ENCODE peak calls at places on chromosomes 11 and 22, in nine cellular contexts. P is psoas muscle, V is GM06990, H is HL-60, K is MM.1S, B is cardiac fibroblast, X is brain microvascular endothelial cell, W is dorsolateral prefrontal cortex, O is astrocyte of the cerebellum. F is an unnamed sample.

GRCh38 chr11:131409307-131409706 is 38.9 kb downstream of the NTM start:
- DNase-seq in O (no peak), H (no peak), V (no peak), B (no peak), P (no peak), K (peak), W (no peak), X (no peak), F (no peak)

GRCh38 chr22:35021166-35021565 is 44.8 kb upstream of the ISX start:
- DNase-seq in B (no peak), K (no peak), V (no peak), O (no peak), H (no peak), W (no peak), P (no peak), X (no peak), F (no peak)

GRCh38 chr22:17313591-17313990 is 55.7 kb upstream of the CECR2 start:
- DNase-seq in W (no peak), H (no peak), O (no peak), V (no peak), B (no peak), P (no peak), X (no peak), K (no peak), F (no peak)

GRCh38 chr11:2446590-2447252 is 1.9 kb downstream of the KCNQ1 start:
- DNase-seq in O (no peak), H (no peak), K (no peak), V (no peak), P (peak), W (no peak), X (no peak), B (no peak), F (no peak)

GRCh38 chr11:107840120-107840479 is 18.5 kb downstream of the SLC35F2 start:
- DNase-seq in W (no peak), O (no peak), V (no peak), B (no peak), H (no peak), X (no peak), K (no peak), P (no peak), F (no peak)

GRCh38 chr11:109275931-109276330 is 146.1 kb upstream of the C11orf87 start:
- DNase-seq in H (no peak), K (no peak), O (no peak), P (no peak), X (no peak), W (no peak), B (no peak), V (no peak), F (no peak)

GRCh38 chr11:62961017-62961416 is 23.8 kb downstream of the SLC22A6 start:
- DNase-seq in O (no peak), K (no peak), X (no peak), B (no peak), P (no peak), W (no peak), H (no peak), V (no peak), F (no peak)

GRCh38 chr22:32409977-32410376 is 2.1 kb downstream of the RTCB start:
- DNase-seq in W (no peak), O (no peak), V (no peak), X (no peak), K (no peak), P (no peak), H (no peak), B (no peak), F (no peak)

GRCh38 chr11:41983458-41983857 is 524.0 kb upstream of the LRRC4C start:
- DNase-seq in V (no peak), K (no peak), O (no peak), W (no peak), X (no peak), P (no peak), B (peak), H (no peak), F (no peak)

GRCh38 chr11:87300640-87301381 is 263.1 kb downstream of the TMEM135 start:
- DNase-seq in P (no peak), H (no peak), X (no peak), W (no peak), K (peak), B (peak), V (no peak), O (no peak), F (no peak)

GRCh38 chr11:57425565-57426438 is 1.1 kb downstream of the SLC43A3 start:
- DNase-seq in P (peak), H (peak), O (no peak), B (peak), W (no peak), V (peak), K (no peak), X (no peak), F (no peak)

GRCh38 chr11:125141686-125142535 is 22.6 kb upstream of the PKNOX2 start:
- DNase-seq in W (peak), O (no peak), K (peak), P (peak), X (peak), B (peak), H (no peak), V (peak), F (no peak)

GRCh38 chr11:66745356-66746235 is 16.6 kb upstream of the SPTBN2 start:
- DNase-seq in B (no peak), V (peak), W (no peak), P (no peak), X (no peak), O (no peak), H (no peak), K (peak), F (peak)

GRCh38 chr11:94178331-94178730 is 49.7 kb downstream of the PANX1 start:
- DNase-seq in H (no peak), P (no peak), O (no peak), X (no peak), V (no peak), K (no peak), W (no peak), B (no peak), F (no peak)

GRCh38 chr22:39306456-39307361 is 12.7 kb downstream of the RPL3 start:
- DNase-seq in P (no peak), W (no peak), V (no peak), O (no peak), K (peak), X (no peak), H (no peak), B (peak), F (no peak)

GRCh38 chr11:15677181-15677580 is 562.5 kb downstream of the INSC start:
- DNase-seq in V (no peak), X (no peak), H (no peak), W (no peak), O (no peak), B (no peak), P (no peak), K (no peak), F (no peak)

GRCh38 chr11:125979521-125979920 is 33.7 kb downstream of the VSIG10L2 start:
- DNase-seq in K (no peak), X (no peak), H (no peak), V (no peak), B (no peak), W (no peak), O (no peak), P (no peak), F (no peak)

GRCh38 chr11:65650547-65651338 is 12.0 kb downstream of the RELA start:
- DNase-seq in X (no peak), W (no peak), V (peak), K (no peak), H (no peak), O (no peak), P (peak), B (no peak), F (no peak)

GRCh38 chr22:48258108-48258705 is 1495.8 kb downstream of the TBC1D22A start:
- DNase-seq in V (no peak), W (no peak), K (peak), B (no peak), X (no peak), O (no peak), H (no peak), P (no peak), F (no peak)

GRCh38 chr11:45005106-45005505 is 54.4 kb upstream of the TP53I11 start:
- DNase-seq in V (no peak), X (no peak), H (no peak), K (no peak), W (no peak), B (no peak), P (no peak), O (no peak), F (no peak)

GRCh38 chr11:68090706-68091105 is 30.5 kb downstream of the CHKA start:
- DNase-seq in W (no peak), K (no peak), V (no peak), X (peak), H (no peak), P (no peak), O (no peak), B (peak), F (no peak)

GRCh38 chr22:19831016-19831415 is 23.7 kb downstream of the GNB1L start:
- DNase-seq in X (no peak), O (no peak), P (no peak), V (no peak), K (no peak), B (no peak), H (no peak), W (no peak), F (no peak)

GRCh38 chr22:30843245-30843644 is 125.3 kb downstream of the MORC2 start:
- DNase-seq in K (no peak), B (peak), X (no peak), V (no peak), W (no peak), H (no peak), P (no peak), O (peak), F (no peak)

GRCh38 chr22:32005453-32005852 is 37.6 kb upstream of the SLC5A1 start:
- DNase-seq in W (no peak), O (peak), H (no peak), X (peak), P (no peak), K (no peak), V (no peak), B (peak), F (no peak)

GRCh38 chr11:93541884-93542752 is 1.1 kb downstream of the SMCO4 start:
- DNase-seq in O (peak), B (peak), P (no peak), W (peak), X (peak), K (peak), V (peak), H (peak), F (no peak)

GRCh38 chr11:14460147-14460546 is 39.5 kb downstream of the COPB1 start:
- DNase-seq in O (no peak), B (no peak), V (no peak), K (no peak), W (no peak), H (no peak), P (no peak), X (no peak), F (no peak)

GRCh38 chr11:128406365-128406706 is 181.0 kb downstream of the ETS1 start:
- DNase-seq in W (no peak), P (no peak), B (no peak), X (no peak), H (no peak), K (peak), O (no peak), V (no peak), F (no peak)

GRCh38 chr22:36287881-36288515 is 35.1 kb downstream of the APOL1 start:
- DNase-seq in P (peak), B (peak), O (no peak), K (no peak), W (no peak), X (no peak), H (no peak), V (no peak), F (no peak)

GRCh38 chr11:44065161-44065571 is 904 bp upstream of the ACCS start:
- DNase-seq in H (no peak), V (no peak), X (no peak), O (no peak), P (no peak), W (no peak), K (no peak), B (no peak), F (no peak)

GRCh38 chr11:35541621-35542375 is 16.4 kb upstream of the PAMR1 start:
- DNase-seq in B (peak), K (no peak), P (peak), H (no peak), W (no peak), X (peak), V (no peak), O (peak), F (no peak)

GRCh38 chr22:33492210-33492651 is 428.0 kb downstream of the LARGE1 start:
- DNase-seq in P (no peak), H (no peak), K (no peak), X (no peak), W (no peak), O (no peak), V (no peak), B (no peak), F (no peak)

GRCh38 chr11:69613594-69613993 is 27.4 kb upstream of the CCND1 start:
- DNase-seq in B (no peak), W (no peak), H (no peak), O (no peak), K (no peak), X (no peak), V (no peak), P (no peak), F (no peak)

GRCh38 chr11:73227571-73228211 is 9.6 kb downstream of the P2RY2 start:
- DNase-seq in B (no peak), X (no peak), H (no peak), P (peak), K (no peak), W (peak), V (no peak), O (no peak), F (no peak)

GRCh38 chr11:108732395-108732794 is 67.5 kb downstream of the DDX10 start:
- DNase-seq in B (no peak), W (no peak), H (no peak), K (no peak), P (no peak), V (no peak), O (no peak), X (no peak), F (no peak)

GRCh38 chr11:111148116-111148515 is 97.4 kb upstream of the POU2AF2 start:
- DNase-seq in K (no peak), O (no peak), X (no peak), B (no peak), P (no peak), H (no peak), V (no peak), W (no peak), F (no peak)

GRCh38 chr11:26621147-26621546 is 49.1 kb upstream of the MUC15 start:
- DNase-seq in W (no peak), H (no peak), O (no peak), V (no peak), B (peak), K (no peak), P (no peak), X (peak), F (no peak)

GRCh38 chr22:43035250-43035649 is 20.3 kb upstream of the PACSIN2 start:
- DNase-seq in O (no peak), W (no peak), H (no peak), V (no peak), B (no peak), P (no peak), X (no peak), K (no peak), F (no peak)

GRCh38 chr11:92277871-92278270 is 53.3 kb downstream of the FAT3 start:
- DNase-seq in H (no peak), B (peak), V (no peak), K (no peak), W (no peak), O (no peak), P (no peak), X (no peak), F (no peak)

DNA sequence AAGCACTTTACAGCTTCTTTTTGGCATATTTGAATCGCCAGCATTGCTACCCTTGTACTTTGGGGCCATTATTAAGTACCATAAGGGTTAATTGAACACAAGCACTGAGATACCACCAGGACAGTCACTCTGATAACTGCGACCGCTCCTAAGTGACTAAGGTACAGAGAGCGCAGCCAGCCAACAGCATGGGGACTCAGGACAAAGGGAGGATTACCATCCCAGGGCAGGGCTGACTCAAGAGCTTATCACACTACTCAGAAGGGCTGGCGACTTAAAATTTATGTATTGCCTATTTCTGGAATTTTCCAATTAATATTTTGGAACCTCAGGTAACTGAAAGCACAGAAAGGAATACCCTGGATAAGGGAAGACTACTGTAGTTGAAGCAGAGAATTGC is 479 bp downstream of the ZNF280A start:
- DNase-seq in W (no peak), X (no peak), O (no peak), B (peak), H (no peak), V (no peak), P (no peak), K (no peak), F (no peak)
- H3K4me3 ChIP-seq in W (no peak), X (no peak), O (no peak), B (peak), H (no peak), V (no peak), P (no peak), K (no peak), F (no peak)

GRCh38 chr11:119710417-119710816 is 18.6 kb downstream of the NECTIN1 start:
- DNase-seq in W (no peak), B (no peak), O (no peak), P (no peak), K (no peak), X (no peak), V (no peak), H (no peak), F (no peak)

GRCh38 chr11:119711476-119711875 is 17.5 kb downstream of the NECTIN1 start:
- DNase-seq in P (no peak), W (no peak), V (no peak), B (no peak), X (no peak), H (no peak), K (no peak), O (no peak), F (no peak)

GRCh38 chr11:119706887-119707286 is 22.1 kb downstream of the NECTIN1 start:
- DNase-seq in P (no peak), B (no peak), K (no peak), O (no peak), W (no peak), H (no peak), X (no peak), V (no peak), F (no peak)

GRCh38 chr11:119709638-119710346 is 19.2 kb downstream of the NECTIN1 start:
- DNase-seq in K (peak), X (peak), H (peak), P (no peak), O (peak), V (no peak), B (peak), W (peak), F (peak)

GRCh38 chr11:119709171-119709570 is 19.8 kb downstream of the NECTIN1 start:
- DNase-seq in B (no peak), X (no peak), O (no peak), P (no peak), V (no peak), K (no peak), H (no peak), W (no peak), F (no peak)
- H3K4me3 ChIP-seq in B (no peak), X (no peak), O (no peak), P (no peak), V (no peak), K (no peak), H (no peak), W (peak), F (no peak)

GRCh38 chr11:60840711-60841430 is 1.0 kb upstream of the CCDC86 start:
- DNase-seq in O (peak), K (peak), H (no peak), V (no peak), P (peak), X (peak), B (peak), W (no peak), F (no peak)
- H3K4me3 ChIP-seq in O (no peak), K (peak), H (no peak), V (no peak), P (peak), X (no peak), B (no peak), W (peak), F (no peak)

GRCh38 chr11:64241430-64242153 is 697 bp downstream of the FKBP2 start:
- DNase-seq in V (peak), O (peak), X (peak), B (peak), P (peak), H (peak), W (peak), K (peak), F (peak)

GRCh38 chr11:64241175-64241429 is 207 bp downstream of the FKBP2 start:
- DNase-seq in X (no peak), V (no peak), O (no peak), K (no peak), B (peak), W (no peak), P (no peak), H (no peak), F (no peak)

GRCh38 chr11:64244966-64245365 is 1.8 kb downstream of the PPP1R14B start:
- DNase-seq in W (no peak), X (no peak), K (no peak), B (no peak), H (no peak), P (no peak), O (no peak), V (no peak), F (no peak)

GRCh38 chr11:64244107-64244506 is 2.6 kb downstream of the PPP1R14B start:
- DNase-seq in H (no peak), P (no peak), X (no peak), B (no peak), V (no peak), O (no peak), W (no peak), K (no peak), F (no peak)

GRCh38 chr11:64242920-64243854 is 2.3 kb downstream of the FKBP2 start:
- DNase-seq in V (no peak), P (no peak), X (no peak), K (no peak), B (no peak), O (no peak), W (no peak), H (no peak), F (no peak)
- H3K4me3 ChIP-seq in V (no peak), P (peak), X (peak), K (no peak), B (peak), O (peak), W (peak), H (no peak), F (peak)

DNA sequence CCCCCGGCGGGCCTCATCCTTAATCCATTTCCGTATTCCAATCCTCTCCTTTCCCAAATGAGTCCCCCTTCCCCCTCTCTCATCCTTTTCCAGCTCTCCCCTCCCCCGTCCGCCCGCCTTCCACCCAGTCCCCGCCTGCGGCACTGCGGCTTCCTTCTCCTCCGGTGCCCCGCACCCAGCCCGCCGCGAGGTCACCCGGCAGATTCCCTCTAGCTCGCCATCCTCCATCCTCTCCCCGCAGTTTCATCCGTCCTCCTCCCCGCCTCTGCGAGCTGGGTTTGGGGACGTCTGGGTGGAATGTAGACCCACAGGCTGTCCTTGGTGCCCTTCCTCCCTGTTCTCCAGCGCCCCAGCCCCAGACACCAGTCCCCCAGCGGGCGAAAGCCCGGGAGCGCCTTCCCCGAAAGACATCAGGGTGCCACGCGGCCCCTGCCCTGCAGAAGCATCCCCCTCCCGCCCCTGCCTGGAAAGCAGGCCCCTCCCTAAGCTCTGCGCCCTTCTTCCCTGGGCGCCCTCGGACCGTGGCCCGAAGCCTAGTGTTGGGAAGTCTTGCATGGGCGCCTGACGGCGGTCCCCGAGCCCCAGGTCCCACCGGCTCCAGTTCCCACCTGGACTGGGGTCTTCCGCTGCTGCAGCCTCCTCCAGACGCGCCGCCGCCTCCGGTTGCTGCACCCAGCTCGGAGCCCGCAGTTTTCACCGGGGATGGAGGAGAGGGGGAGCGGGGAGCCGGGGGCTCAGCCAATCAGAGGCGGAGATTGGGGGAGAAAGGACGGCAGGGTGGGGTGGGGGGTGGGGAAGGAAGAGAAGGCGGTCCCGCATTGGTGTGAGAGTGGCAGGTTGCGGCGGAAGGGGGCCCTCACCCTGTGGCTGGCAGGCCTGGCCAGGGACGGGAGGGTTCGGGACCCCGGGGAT is at the start of gene THY1:
- DNase-seq in V (no peak), X (no peak), K (no peak), H (no peak), O (no peak), P (no peak), B (no peak), W (peak), F (no peak)
- H3K4me3 ChIP-seq in V (peak), X (peak), K (no peak), H (no peak), O (peak), P (peak), B (no peak), W (peak), F (peak)

GRCh38 chr11:115759622-115760527 is 255.7 kb upstream of the CADM1 start:
- DNase-seq in K (no peak), B (no peak), H (no peak), V (no peak), P (peak), X (no peak), W (peak), O (no peak), F (no peak)
- H3K4me3 ChIP-seq in K (no peak), B (peak), H (peak), V (no peak), P (peak), X (peak), W (peak), O (peak), F (no peak)

F was measured in GM12864.